ENCODE peak calls at places on chromosomes 4 and X, in five cellular contexts. G, A, B, J and O are unnamed samples.

GRCh38 chrX:39907964-39908616 is 189.7 kb downstream of the BCOR start:
- DNase-seq in A (peak; percentile 86), G (peak; percentile 93), J (peak; percentile 89), B (peak; percentile 30), O (peak; percentile 82)

GRCh38 chr4:81852031-81852715 is 380.5 kb upstream of the RASGEF1B start:
- DNase-seq in B (no peak), G (no peak), A (no peak), J (no peak), O (no peak)

GRCh38 chrX:37998586-37999267 is 7.6 kb upstream of the SYTL5 start:
- DNase-seq in A (peak; percentile 75), J (peak; percentile 45), G (peak; percentile 76), B (no peak), O (peak; percentile 40)

GRCh38 chr4:24470681-24471622 is 113.4 kb downstream of the DHX15 start:
- DNase-seq in G (peak; percentile 61), A (peak; percentile 35), B (peak; percentile 63), J (peak; percentile 36), O (peak; percentile 68)

GRCh38 chr4:78332974-78333373 is 218.6 kb upstream of the ANXA3 start:
- DNase-seq in G (no peak), A (no peak), J (no peak), B (no peak), O (no peak)

GRCh38 chr4:1600211-1600780 is 83.8 kb downstream of the FAM53A start:
- DNase-seq in B (no peak), J (no peak), G (no peak), A (no peak), O (no peak)

GRCh38 chrX:54173791-54174190 is 9.3 kb downstream of the FAM120C start:
- DNase-seq in A (no peak), J (no peak), G (no peak), B (no peak), O (no peak)

GRCh38 chrX:9131066-9131465 is 97.1 kb upstream of the FAM9B start:
- DNase-seq in A (no peak), G (no peak), B (no peak), J (no peak), O (no peak)

GRCh38 chr4:85928775-85929585 is 430.9 kb downstream of the MAPK10 start:
- DNase-seq in B (no peak), A (peak; percentile 72), J (peak; percentile 9), G (peak; percentile 70), O (peak; percentile 77)

GRCh38 chr4:174604198-174604597 is 81.9 kb upstream of the HPGD start:
- DNase-seq in G (peak; percentile 57), B (no peak), A (peak; percentile 50), J (peak; percentile 67), O (peak; percentile 81)

GRCh38 chr4:68407868-68408190 is 39.4 kb upstream of the TMPRSS11E start:
- DNase-seq in G (no peak), J (no peak), A (no peak), B (no peak), O (no peak)

GRCh38 chr4:94621491-94622080 is 136.2 kb upstream of the BMPR1B start:
- DNase-seq in A (peak; percentile 9), G (no peak), B (peak; percentile 37), J (peak; percentile 73), O (peak; percentile 75)

GRCh38 chr4:60683357-60683756 is 516.8 kb upstream of the ADGRL3 start:
- DNase-seq in J (peak; percentile 71), B (no peak), G (peak; percentile 84), A (peak; percentile 69), O (peak; percentile 80)

GRCh38 chrX:9465380-9466114 is 689 bp downstream of the TBL1X start:
- DNase-seq in A (peak; percentile 7), B (peak; percentile 50), J (no peak), G (no peak), O (no peak)

GRCh38 chrX:7420712-7421111 is 272.8 kb upstream of the PUDP start:
- DNase-seq in J (no peak), G (no peak), A (no peak), B (no peak), O (no peak)

GRCh38 chr4:30103455-30103854 is 616.7 kb upstream of the PCDH7 start:
- DNase-seq in A (peak; percentile 14), J (peak; percentile 18), B (no peak), G (peak; percentile 10), O (peak; percentile 1)

GRCh38 chrX:132401935-132402334 is 86.9 kb downstream of the MBNL3 start:
- DNase-seq in J (no peak), B (no peak), G (peak; percentile 55), A (peak; percentile 82), O (peak; percentile 28)

GRCh38 chr4:48891028-48891619 is 15.4 kb downstream of the OCIAD2 start:
- DNase-seq in B (no peak), J (no peak), A (no peak), G (no peak), O (no peak)

GRCh38 chr4:157012296-157012695 is 40.7 kb upstream of the PDGFC start:
- DNase-seq in J (no peak), G (peak; percentile 33), A (no peak), B (no peak), O (no peak)

GRCh38 chrX:119145241-119145653 is 17.6 kb upstream of the KIAA1210 start:
- DNase-seq in A (peak; percentile 4), G (no peak), J (peak; percentile 24), B (no peak), O (peak; percentile 26)

GRCh38 chr4:139973611-139974010 is 180.4 kb downstream of the MAML3 start:
- DNase-seq in J (peak; percentile 17), A (no peak), G (peak; percentile 54), B (no peak), O (peak; percentile 27)

GRCh38 chr4:70715097-70715496 is 6.7 kb upstream of the RUFY3 start:
- DNase-seq in A (no peak), B (no peak), G (peak; percentile 34), J (peak; percentile 45), O (peak; percentile 24)

GRCh38 chr4:65668201-65669007 is 1.9 kb downstream of the EPHA5 start:
- DNase-seq in A (no peak), B (peak; percentile 8), J (peak; percentile 67), G (peak; percentile 63), O (peak; percentile 41)

GRCh38 chr4:159049780-159050375 is 53.0 kb upstream of the RAPGEF2 start:
- DNase-seq in A (no peak), G (no peak), B (no peak), J (no peak), O (no peak)

GRCh38 chr4:80535551-80535950 is 200.0 kb downstream of the CFAP299 start:
- DNase-seq in A (peak; percentile 12), J (no peak), G (no peak), B (no peak), O (no peak)

GRCh38 chr4:2961411-2962098 is 1.7 kb downstream of the NOP14 start:
- DNase-seq in G (no peak), A (no peak), J (no peak), B (peak; percentile 44), O (no peak)

DNA sequence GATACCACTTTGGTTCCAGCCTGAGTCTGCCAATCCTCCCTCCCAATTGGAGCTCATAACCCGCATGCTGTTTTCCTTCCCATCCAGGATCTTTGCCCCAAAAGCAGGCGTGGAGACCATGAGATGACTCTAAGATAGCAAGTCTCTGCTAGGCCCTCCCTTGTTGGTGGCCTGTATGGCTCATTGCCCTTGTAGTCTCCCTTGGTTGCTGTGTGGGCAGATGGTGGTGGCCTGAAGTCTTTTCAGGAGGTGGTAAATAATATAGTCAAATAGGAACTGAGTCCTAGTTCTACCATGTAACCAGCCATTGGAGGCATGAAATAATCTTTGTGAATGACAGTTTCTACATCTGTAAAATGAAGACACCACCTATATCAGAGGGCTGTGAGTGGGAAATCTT is 1.2 kb downstream of the ATP6AP1 start:
- DNase-seq in G (no peak), J (no peak), B (no peak), A (no peak), O (no peak)
- H3K4me3 ChIP-seq in G (peak overlapping the region; percentile 66), J (peak overlapping the region; percentile 74), B (peak overlapping the region; percentile 70), A (no peak overlapping the region), O (peak overlapping the region; percentile 71)

DNA sequence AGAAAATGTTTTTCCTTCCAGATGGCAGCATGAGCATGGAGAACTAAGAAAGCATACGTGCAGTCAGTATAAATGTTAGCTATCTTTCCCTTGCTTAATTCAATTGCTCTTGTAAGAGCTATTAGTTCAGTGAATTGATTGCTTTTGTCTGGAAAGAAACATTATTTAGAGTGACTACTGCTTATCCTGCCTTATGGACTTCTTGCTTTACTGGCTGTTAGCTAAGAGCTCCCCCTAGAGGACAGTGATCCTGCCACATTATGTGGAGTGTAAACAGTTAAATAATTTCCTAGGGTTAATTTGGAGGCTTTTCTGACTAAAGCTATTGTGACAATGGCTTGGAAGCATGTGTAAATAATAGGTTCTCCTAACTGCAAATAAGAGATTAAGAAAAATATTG is 1402.4 kb downstream of the FAM133A start:
- DNase-seq in B (peak; percentile 0), G (no peak), A (peak; percentile 27), J (peak; percentile 51), O (peak; percentile 48)
- TF ChIP-seq CTCF in B (peak; percentile 90), G (peak; percentile 47), A (peak; percentile 80), J (peak; percentile 69), O (peak; percentile 57)

DNA sequence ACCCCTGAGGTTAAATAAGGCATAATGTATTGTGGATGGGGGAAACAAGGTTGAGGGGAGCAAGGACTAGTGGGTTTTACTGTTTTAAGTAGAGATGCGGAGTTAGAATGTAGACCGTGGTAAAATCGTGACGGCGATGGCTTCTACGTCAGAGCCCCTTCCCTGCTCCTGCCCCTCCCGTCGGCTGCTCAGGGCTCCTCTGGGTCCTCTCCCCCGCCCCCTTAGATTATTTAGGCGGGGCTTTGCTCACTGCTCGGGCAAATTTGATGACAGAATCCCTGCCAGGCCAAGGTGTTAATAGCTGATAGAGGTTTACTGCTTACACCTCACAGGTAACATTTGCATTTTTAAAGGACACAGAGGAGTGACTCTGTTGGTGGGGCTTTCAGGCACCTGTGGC is 2.3 kb downstream of the FRMPD3 start:
- DNase-seq in G (no peak), J (no peak), A (no peak), B (no peak), O (no peak)
- H3K4me3 ChIP-seq in G (no peak overlapping the region), J (no peak overlapping the region), A (no peak overlapping the region), B (no peak overlapping the region), O (no peak overlapping the region)

DNA sequence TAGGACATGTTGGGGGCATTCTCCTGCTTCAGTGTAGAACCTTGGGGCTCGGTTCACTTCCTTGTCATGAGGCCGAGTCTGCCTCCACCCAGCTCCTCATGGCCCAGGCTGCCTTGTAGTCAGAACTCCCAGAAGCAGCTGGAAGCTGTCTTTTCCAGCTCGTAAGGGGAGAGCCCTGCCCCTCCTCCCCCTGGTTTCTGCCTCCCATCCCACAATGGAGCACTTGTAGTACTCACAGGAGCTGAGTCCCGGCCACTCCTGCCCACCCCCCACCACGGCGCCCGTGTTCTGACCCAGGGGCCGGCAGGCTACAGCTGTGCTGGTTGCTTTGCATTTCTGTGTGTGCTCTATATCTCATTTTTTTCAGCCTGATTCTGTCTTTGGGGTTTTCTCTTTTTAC is 24.7 kb upstream of the PJA1 start:
- DNase-seq in J (peak; percentile 4), A (no peak), B (no peak), G (no peak), O (no peak)
- TF ChIP-seq CTCF in J (no peak), A (no peak), B (no peak), G (no peak), O (no peak)